ENCODE peak calls at places on chromosomes 7 and 10, in nine cellular contexts. J, W, X, M, Q, U, Y, O and A are unnamed samples.
A peak's percentile ranks its signal among the peaks of the same experiment; 100 is the strongest.

GRCh38 chr10:128837478-128837877 is 629.6 kb upstream of the MGMT start:
- DNase-seq in J (no peak), W (no peak), X (no peak), M (no peak), Q (no peak), U (no peak), Y (no peak), O (no peak), A (no peak)

GRCh38 chr10:86662186-86663045 is 5.9 kb upstream of the LDB3 start:
- DNase-seq in J (no peak), W (no peak), X (no peak), M (no peak), Q (no peak), U (no peak), Y (no peak), O (no peak), A (no peak)

GRCh38 chr10:52031771-52032170 is 282.3 kb upstream of the DKK1 start:
- DNase-seq in J (peak; percentile 6), W (no peak), X (no peak), M (no peak), Q (no peak), U (no peak), Y (no peak), O (no peak), A (no peak)

GRCh38 chr7:6636741-6637543 is at the start of gene ZNF316:
- DNase-seq in J (peak; percentile 62), W (peak; percentile 83), X (peak; percentile 63), M (peak; percentile 40), Q (no peak), U (peak; percentile 44), Y (peak; percentile 59), O (peak; percentile 89), A (no peak)

GRCh38 chr10:92290076-92290836 is 622 bp downstream of the CPEB3 start:
- DNase-seq in J (peak; percentile 54), W (peak; percentile 65), X (no peak), M (peak; percentile 69), Q (no peak), U (no peak), Y (peak; percentile 22), O (no peak), A (peak; percentile 91)

GRCh38 chr7:117269417-117269816 is 53.4 kb downstream of the WNT2 start:
- DNase-seq in J (peak; percentile 74), W (peak; percentile 93), X (no peak), M (peak; percentile 94), Q (no peak), U (no peak), Y (no peak), O (no peak), A (peak; percentile 1)

GRCh38 chr7:45670227-45670626 is 96.1 kb downstream of the ADCY1 start:
- DNase-seq in J (no peak), W (no peak), X (no peak), M (no peak), Q (peak; percentile 52), U (no peak), Y (no peak), O (no peak), A (no peak)

GRCh38 chr7:151248191-151249033 is at the start of gene SMARCD3:
- DNase-seq in J (peak; percentile 84), W (peak; percentile 83), X (no peak), M (peak; percentile 54), Q (peak; percentile 86), U (peak; percentile 39), Y (peak; percentile 72), O (no peak), A (no peak)

GRCh38 chr10:74916283-74916682 is 89.9 kb downstream of the KAT6B start:
- DNase-seq in J (no peak), W (no peak), X (no peak), M (no peak), Q (no peak), U (no peak), Y (no peak), O (no peak), A (no peak)

GRCh38 chr10:91759581-91759986 is 38.6 kb upstream of the TNKS2 start:
- DNase-seq in J (no peak), W (peak; percentile 19), X (no peak), M (peak; percentile 62), Q (no peak), U (no peak), Y (no peak), O (no peak), A (no peak)